ENCODE peak calls at places on chromosomes 2 and 18, in six cellular contexts. C, E, L, V, D and J are unnamed samples.

GRCh38 chr2:129396980-129397599 is 582.4 kb upstream of the RAB6C start:
- DNase-seq in E (peak), V (peak), D (no peak), L (no peak), C (no peak), J (peak)

GRCh38 chr2:231717281-231718180 is 9.2 kb downstream of the PTMA start:
- DNase-seq in L (no peak), V (peak), E (no peak), C (no peak), D (no peak), J (peak)

GRCh38 chr2:216243026-216243425 is 129.3 kb downstream of the MARCHF4 start:
- DNase-seq in V (no peak), E (no peak), L (no peak), D (peak), C (no peak), J (no peak)

GRCh38 chr2:99821039-99821438 is 321.4 kb downstream of the AFF3 start:
- DNase-seq in C (no peak), E (no peak), V (peak), L (no peak), D (no peak), J (peak)

GRCh38 chr2:234884591-234884990 is 67.2 kb upstream of the SH3BP4 start:
- DNase-seq in C (no peak), L (no peak), E (no peak), V (no peak), D (no peak), J (no peak)

GRCh38 chr18:47775961-47776360 is 154.5 kb downstream of the SMAD2 start:
- DNase-seq in V (peak), L (peak), E (no peak), D (no peak), C (no peak), J (peak)

GRCh38 chr2:45176399-45176798 is 167.1 kb upstream of the SIX2 start:
- DNase-seq in L (peak), C (no peak), E (no peak), V (no peak), D (no peak), J (peak)

GRCh38 chr2:191979221-191979730 is 132.4 kb upstream of the CAVIN2 start:
- DNase-seq in V (no peak), C (no peak), E (no peak), L (no peak), D (no peak), J (peak)

GRCh38 chr18:63962137-63962536 is 7.7 kb upstream of the SERPINB8 start:
- DNase-seq in L (no peak), C (no peak), V (no peak), E (no peak), D (no peak), J (no peak)

GRCh38 chr2:229164545-229165249 is 106.4 kb downstream of the PID1 start:
- DNase-seq in D (no peak), C (no peak), E (no peak), L (peak), V (peak), J (peak)

GRCh38 chr2:119472749-119473148 is 41.1 kb downstream of the TMEM37 start:
- DNase-seq in L (no peak), C (no peak), E (no peak), D (no peak), V (no peak), J (no peak)

GRCh38 chr2:25341031-25341727 is 546 bp downstream of the DNMT3A start:
- DNase-seq in E (no peak), V (peak), D (no peak), L (no peak), C (peak), J (no peak)

GRCh38 chr2:1802469-1803216 is 58.3 kb upstream of the PXDN start:
- DNase-seq in C (no peak), E (no peak), V (no peak), L (no peak), D (no peak), J (no peak)

GRCh38 chr2:42089340-42089925 is 41.6 kb downstream of the PKDCC start:
- DNase-seq in L (peak), V (peak), C (peak), E (peak), D (no peak), J (peak)

GRCh38 chr2:157691695-157692094 is 63.0 kb upstream of the ACVR1C start:
- DNase-seq in E (no peak), V (no peak), C (no peak), L (no peak), D (no peak), J (no peak)

GRCh38 chr2:174078275-174078674 is 113.1 kb upstream of the SP3 start:
- DNase-seq in L (peak), C (no peak), V (peak), E (no peak), D (no peak), J (peak)

GRCh38 chr2:44572196-44572900 is 210.6 kb downstream of the CAMKMT start:
- DNase-seq in L (no peak), V (no peak), E (peak), C (no peak), D (no peak), J (peak)

GRCh38 chr2:177758591-177759371 is 313.8 kb downstream of the PDE11A start:
- DNase-seq in E (peak), D (no peak), C (no peak), V (peak), L (peak), J (peak)

GRCh38 chr2:145040433-145040832 is 520.5 kb upstream of the ZEB2 start:
- DNase-seq in L (peak), E (no peak), C (no peak), D (no peak), V (peak), J (no peak)

GRCh38 chr2:39313575-39313974 is 69.8 kb upstream of the CDKL4 start:
- DNase-seq in C (no peak), V (peak), E (no peak), L (peak), D (no peak), J (peak)

GRCh38 chr18:36798738-36799473 is 29.9 kb downstream of the TPGS2 start:
- DNase-seq in L (no peak), C (no peak), E (no peak), V (no peak), D (no peak), J (peak)

GRCh38 chr2:209495855-209496585 is 72.2 kb downstream of the MAP2 start:
- DNase-seq in C (no peak), L (peak), D (no peak), E (peak), V (peak), J (peak)

GRCh38 chr2:32715981-32716380 is 88.1 kb downstream of the TTC27 start:
- DNase-seq in L (peak), V (no peak), C (no peak), D (no peak), E (peak), J (no peak)

GRCh38 chr2:181371782-181372292 is 85.3 kb upstream of the ITGA4 start:
- DNase-seq in V (peak), D (no peak), E (no peak), C (no peak), L (peak), J (peak)

GRCh38 chr2:62200868-62201267 is 5.0 kb downstream of the B3GNT2 start:
- DNase-seq in C (no peak), E (no peak), V (no peak), L (no peak), D (no peak), J (no peak)

GRCh38 chr2:241968417-241968816 is 98.9 kb downstream of the RTP5 start:
- DNase-seq in V (no peak), C (no peak), E (no peak), L (no peak), D (no peak), J (no peak)

GRCh38 chr2:240992572-240993291 is 5.7 kb upstream of the SNED1 start:
- DNase-seq in E (no peak), V (no peak), D (peak), C (no peak), L (no peak), J (no peak)

GRCh38 chr2:186648130-186648529 is 45.7 kb upstream of the FAM171B start:
- DNase-seq in L (no peak), C (no peak), D (no peak), V (no peak), E (no peak), J (peak)

GRCh38 chr2:223052710-223053261 is 796 bp downstream of the KCNE4 start:
- DNase-seq in E (no peak), C (no peak), D (no peak), V (no peak), L (peak), J (no peak)

GRCh38 chr2:206212673-206213513 is 53.2 kb downstream of the EEF1B2 start:
- DNase-seq in V (peak), D (no peak), E (peak), L (peak), C (no peak), J (peak)

GRCh38 chr2:230877131-230877736 is 12.5 kb downstream of the ITM2C start:
- DNase-seq in C (no peak), D (no peak), L (no peak), E (no peak), V (no peak), J (no peak)

GRCh38 chr18:47036298-47036874 is 965 bp upstream of the ELOA2 start:
- DNase-seq in D (no peak), V (peak), E (no peak), C (no peak), L (peak), J (peak)

GRCh38 chr18:9902832-9903231 is 11.0 kb upstream of the VAPA start:
- DNase-seq in C (no peak), E (no peak), L (no peak), D (no peak), V (peak), J (peak)

GRCh38 chr2:114079366-114080004 is 189.6 kb downstream of the ACTR3 start:
- DNase-seq in L (no peak), D (no peak), V (no peak), C (no peak), E (no peak), J (no peak)

GRCh38 chr2:240397924-240398611 is 37.4 kb upstream of the GPC1 start:
- DNase-seq in L (peak), D (no peak), C (no peak), V (no peak), E (no peak), J (peak)

GRCh38 chr2:15160201-15160600 is 400.9 kb downstream of the NBAS start:
- DNase-seq in D (no peak), L (no peak), C (no peak), V (no peak), E (no peak), J (no peak)

GRCh38 chr18:31302991-31303390 is 15.0 kb upstream of the DSG1 start:
- DNase-seq in D (no peak), V (no peak), L (no peak), C (no peak), E (peak), J (peak)

GRCh38 chr18:75548353-75548752 is 120.8 kb upstream of the SMIM21 start:
- DNase-seq in E (no peak), V (peak), C (no peak), D (no peak), L (no peak), J (no peak)

GRCh38 chr2:101205521-101205998 is 47.1 kb upstream of the CNOT11 start:
- DNase-seq in C (peak), V (peak), D (no peak), E (peak), L (peak), J (peak)
- TF ChIP-seq CTCF in C (peak), V (peak), D (peak), E (peak), L (peak), J (peak)

DNA sequence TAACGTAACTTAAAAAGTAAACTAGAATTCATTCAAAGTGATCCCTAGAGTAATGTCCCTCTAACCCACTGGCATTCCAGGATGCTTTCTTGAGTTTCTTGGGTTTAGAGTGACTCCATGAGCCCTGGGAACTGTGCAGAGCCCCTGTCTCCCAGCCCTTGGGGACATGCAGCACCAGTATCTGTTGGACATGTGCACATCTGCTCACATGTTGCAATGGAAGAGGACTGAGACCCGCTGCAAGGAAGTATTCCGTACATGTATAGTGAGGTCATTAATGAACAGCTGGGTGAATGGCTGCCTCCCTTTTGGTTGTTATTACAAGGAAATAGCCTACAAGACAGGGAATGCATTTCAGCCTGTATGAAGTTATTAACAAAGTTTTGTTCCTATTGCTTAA is 87.7 kb downstream of the FAM210A start:
- DNase-seq in C (no peak), E (no peak), D (no peak), L (no peak), V (no peak), J (no peak)
- TF ChIP-seq CTCF in C (no peak), E (no peak), D (no peak), L (no peak), V (no peak), J (no peak)

GRCh38 chr2:79876430-79876829 is 363.6 kb downstream of the CTNNA2 start:
- DNase-seq in D (no peak), E (peak), L (no peak), C (no peak), V (no peak), J (peak)
- TF ChIP-seq CTCF in D (peak), E (peak), L (no peak), C (no peak), V (no peak), J (peak)

GRCh38 chr2:133498166-133498565 is 70.1 kb downstream of the NCKAP5 start:
- DNase-seq in L (no peak), D (no peak), E (no peak), C (no peak), V (no peak), J (no peak)
- TF ChIP-seq CTCF in L (no peak), D (no peak), E (no peak), C (no peak), V (no peak), J (no peak)